ENCODE peak calls at places on chromosomes 5 and 9, in nine cellular contexts. One of them, this sample, is unnamed.

GRCh38 chr5:958701-959571 is 49.7 kb upstream of the NKD2 start:
- DNase-seq in stimulated activated CD4-positive, alpha-beta T cell treated with anti-CD3 and anti-CD28 coated beads, Interleukin-15, amount 100 ng/mL, for 1 hour: no peak
- DNase-seq in T-helper 2 cell: no peak
- DNase-seq in GM13977: peak
- DNase-seq in K562: peak
- DNase-seq in DMS 273 treated with DMSO at 0.1 percent for 48 hours: peak
- DNase-seq in activated CD4-positive, alpha-beta T cell treated with anti-CD3 and anti-CD28 coated beads, Interleukin-2, amount 50 U/mL, for 48 hours: no peak
- DNase-seq in HT-29: peak
- DNase-seq in AG08396: peak
- DNase-seq in this sample: peak

GRCh38 chr9:4050686-4051315 is 249.1 kb downstream of the GLIS3 start:
- DNase-seq in HT-29: no peak
- DNase-seq in activated CD4-positive, alpha-beta T cell treated with anti-CD3 and anti-CD28 coated beads, Interleukin-2, amount 50 U/mL, for 48 hours: no peak
- DNase-seq in DMS 273 treated with DMSO at 0.1 percent for 48 hours: no peak
- DNase-seq in T-helper 2 cell: no peak
- DNase-seq in stimulated activated CD4-positive, alpha-beta T cell treated with anti-CD3 and anti-CD28 coated beads, Interleukin-15, amount 100 ng/mL, for 1 hour: no peak
- DNase-seq in AG08396: no peak
- DNase-seq in GM13977: no peak
- DNase-seq in K562: no peak
- DNase-seq in this sample: no peak

GRCh38 chr5:100872409-100873190 is 30.5 kb downstream of the ST8SIA4 start:
- DNase-seq in DMS 273 treated with DMSO at 0.1 percent for 48 hours: no peak
- DNase-seq in T-helper 2 cell: peak
- DNase-seq in stimulated activated CD4-positive, alpha-beta T cell treated with anti-CD3 and anti-CD28 coated beads, Interleukin-15, amount 100 ng/mL, for 1 hour: no peak
- DNase-seq in activated CD4-positive, alpha-beta T cell treated with anti-CD3 and anti-CD28 coated beads, Interleukin-2, amount 50 U/mL, for 48 hours: no peak
- DNase-seq in HT-29: no peak
- DNase-seq in AG08396: no peak
- DNase-seq in GM13977: no peak
- DNase-seq in K562: no peak
- DNase-seq in this sample: no peak

GRCh38 chr9:18390393-18390792 is 83.6 kb upstream of the ADAMTSL1 start:
- DNase-seq in stimulated activated CD4-positive, alpha-beta T cell treated with anti-CD3 and anti-CD28 coated beads, Interleukin-15, amount 100 ng/mL, for 1 hour: no peak
- DNase-seq in K562: no peak
- DNase-seq in T-helper 2 cell: no peak
- DNase-seq in AG08396: peak
- DNase-seq in HT-29: no peak
- DNase-seq in DMS 273 treated with DMSO at 0.1 percent for 48 hours: no peak
- DNase-seq in GM13977: no peak
- DNase-seq in activated CD4-positive, alpha-beta T cell treated with anti-CD3 and anti-CD28 coated beads, Interleukin-2, amount 50 U/mL, for 48 hours: no peak
- DNase-seq in this sample: no peak

GRCh38 chr5:170617519-170618218 is 113.8 kb downstream of the KCNIP1 start:
- DNase-seq in T-helper 2 cell: no peak
- DNase-seq in K562: no peak
- DNase-seq in stimulated activated CD4-positive, alpha-beta T cell treated with anti-CD3 and anti-CD28 coated beads, Interleukin-15, amount 100 ng/mL, for 1 hour: no peak
- DNase-seq in GM13977: no peak
- DNase-seq in DMS 273 treated with DMSO at 0.1 percent for 48 hours: no peak
- DNase-seq in HT-29: no peak
- DNase-seq in AG08396: no peak
- DNase-seq in activated CD4-positive, alpha-beta T cell treated with anti-CD3 and anti-CD28 coated beads, Interleukin-2, amount 50 U/mL, for 48 hours: no peak
- DNase-seq in this sample: no peak

GRCh38 chr5:132688536-132689409 is 15.0 kb downstream of the IL4 start:
- DNase-seq in AG08396: no peak
- DNase-seq in T-helper 2 cell: peak
- DNase-seq in DMS 273 treated with DMSO at 0.1 percent for 48 hours: no peak
- DNase-seq in stimulated activated CD4-positive, alpha-beta T cell treated with anti-CD3 and anti-CD28 coated beads, Interleukin-15, amount 100 ng/mL, for 1 hour: no peak
- DNase-seq in HT-29: no peak
- DNase-seq in activated CD4-positive, alpha-beta T cell treated with anti-CD3 and anti-CD28 coated beads, Interleukin-2, amount 50 U/mL, for 48 hours: no peak
- DNase-seq in GM13977: no peak
- DNase-seq in K562: no peak
- DNase-seq in this sample: no peak

GRCh38 chr9:133334161-133334560 is 1.8 kb downstream of the SURF6 start:
- DNase-seq in stimulated activated CD4-positive, alpha-beta T cell treated with anti-CD3 and anti-CD28 coated beads, Interleukin-15, amount 100 ng/mL, for 1 hour: no peak
- DNase-seq in DMS 273 treated with DMSO at 0.1 percent for 48 hours: no peak
- DNase-seq in GM13977: no peak
- DNase-seq in activated CD4-positive, alpha-beta T cell treated with anti-CD3 and anti-CD28 coated beads, Interleukin-2, amount 50 U/mL, for 48 hours: no peak
- DNase-seq in K562: no peak
- DNase-seq in T-helper 2 cell: no peak
- DNase-seq in AG08396: no peak
- DNase-seq in HT-29: no peak
- DNase-seq in this sample: no peak

GRCh38 chr9:108270041-108270440 is 585.7 kb downstream of the ACTL7B start:
- DNase-seq in stimulated activated CD4-positive, alpha-beta T cell treated with anti-CD3 and anti-CD28 coated beads, Interleukin-15, amount 100 ng/mL, for 1 hour: no peak
- DNase-seq in GM13977: no peak
- DNase-seq in DMS 273 treated with DMSO at 0.1 percent for 48 hours: no peak
- DNase-seq in HT-29: peak
- DNase-seq in K562: peak
- DNase-seq in activated CD4-positive, alpha-beta T cell treated with anti-CD3 and anti-CD28 coated beads, Interleukin-2, amount 50 U/mL, for 48 hours: no peak
- DNase-seq in AG08396: no peak
- DNase-seq in T-helper 2 cell: no peak
- DNase-seq in this sample: no peak

GRCh38 chr5:124176692-124177091 is 569.7 kb downstream of the ZNF608 start:
- DNase-seq in stimulated activated CD4-positive, alpha-beta T cell treated with anti-CD3 and anti-CD28 coated beads, Interleukin-15, amount 100 ng/mL, for 1 hour: no peak
- DNase-seq in K562: no peak
- DNase-seq in AG08396: no peak
- DNase-seq in T-helper 2 cell: no peak
- DNase-seq in HT-29: peak
- DNase-seq in DMS 273 treated with DMSO at 0.1 percent for 48 hours: no peak
- DNase-seq in GM13977: no peak
- DNase-seq in activated CD4-positive, alpha-beta T cell treated with anti-CD3 and anti-CD28 coated beads, Interleukin-2, amount 50 U/mL, for 48 hours: no peak
- DNase-seq in this sample: no peak

GRCh38 chr9:134442087-134442470 is 115.8 kb downstream of the RXRA start:
- DNase-seq in stimulated activated CD4-positive, alpha-beta T cell treated with anti-CD3 and anti-CD28 coated beads, Interleukin-15, amount 100 ng/mL, for 1 hour: no peak
- DNase-seq in GM13977: no peak
- DNase-seq in activated CD4-positive, alpha-beta T cell treated with anti-CD3 and anti-CD28 coated beads, Interleukin-2, amount 50 U/mL, for 48 hours: no peak
- DNase-seq in K562: no peak
- DNase-seq in AG08396: no peak
- DNase-seq in DMS 273 treated with DMSO at 0.1 percent for 48 hours: no peak
- DNase-seq in T-helper 2 cell: no peak
- DNase-seq in HT-29: peak
- DNase-seq in this sample: no peak

GRCh38 chr9:130053504-130054427 is at the start of gene GPR107:
- DNase-seq in activated CD4-positive, alpha-beta T cell treated with anti-CD3 and anti-CD28 coated beads, Interleukin-2, amount 50 U/mL, for 48 hours: peak
- DNase-seq in stimulated activated CD4-positive, alpha-beta T cell treated with anti-CD3 and anti-CD28 coated beads, Interleukin-15, amount 100 ng/mL, for 1 hour: peak
- DNase-seq in AG08396: peak
- DNase-seq in DMS 273 treated with DMSO at 0.1 percent for 48 hours: no peak
- DNase-seq in GM13977: peak
- DNase-seq in T-helper 2 cell: peak
- DNase-seq in HT-29: peak
- DNase-seq in K562: peak
- DNase-seq in this sample: peak

GRCh38 chr5:50922942-50923767 is 256.7 kb downstream of the PARP8 start:
- DNase-seq in HT-29: no peak
- DNase-seq in activated CD4-positive, alpha-beta T cell treated with anti-CD3 and anti-CD28 coated beads, Interleukin-2, amount 50 U/mL, for 48 hours: no peak
- DNase-seq in AG08396: no peak
- DNase-seq in stimulated activated CD4-positive, alpha-beta T cell treated with anti-CD3 and anti-CD28 coated beads, Interleukin-15, amount 100 ng/mL, for 1 hour: no peak
- DNase-seq in DMS 273 treated with DMSO at 0.1 percent for 48 hours: no peak
- DNase-seq in K562: no peak
- DNase-seq in T-helper 2 cell: no peak
- DNase-seq in GM13977: no peak
- DNase-seq in this sample: no peak

GRCh38 chr9:113137196-113138168 is 13.3 kb upstream of the SLC31A2 start:
- DNase-seq in stimulated activated CD4-positive, alpha-beta T cell treated with anti-CD3 and anti-CD28 coated beads, Interleukin-15, amount 100 ng/mL, for 1 hour: no peak
- DNase-seq in T-helper 2 cell: no peak
- DNase-seq in AG08396: no peak
- DNase-seq in DMS 273 treated with DMSO at 0.1 percent for 48 hours: no peak
- DNase-seq in K562: no peak
- DNase-seq in HT-29: no peak
- DNase-seq in activated CD4-positive, alpha-beta T cell treated with anti-CD3 and anti-CD28 coated beads, Interleukin-2, amount 50 U/mL, for 48 hours: no peak
- DNase-seq in GM13977: no peak
- DNase-seq in this sample: no peak

GRCh38 chr5:14487896-14488570 is 93.6 kb upstream of the OTULINL start:
- DNase-seq in HT-29: no peak
- DNase-seq in AG08396: no peak
- DNase-seq in stimulated activated CD4-positive, alpha-beta T cell treated with anti-CD3 and anti-CD28 coated beads, Interleukin-15, amount 100 ng/mL, for 1 hour: no peak
- DNase-seq in DMS 273 treated with DMSO at 0.1 percent for 48 hours: no peak
- DNase-seq in T-helper 2 cell: no peak
- DNase-seq in GM13977: no peak
- DNase-seq in activated CD4-positive, alpha-beta T cell treated with anti-CD3 and anti-CD28 coated beads, Interleukin-2, amount 50 U/mL, for 48 hours: no peak
- DNase-seq in K562: no peak
- DNase-seq in this sample: no peak

GRCh38 chr9:127020036-127020435 is 102.4 kb downstream of the ANGPTL2 start:
- DNase-seq in stimulated activated CD4-positive, alpha-beta T cell treated with anti-CD3 and anti-CD28 coated beads, Interleukin-15, amount 100 ng/mL, for 1 hour: no peak
- DNase-seq in DMS 273 treated with DMSO at 0.1 percent for 48 hours: no peak
- DNase-seq in HT-29: no peak
- DNase-seq in K562: no peak
- DNase-seq in GM13977: no peak
- DNase-seq in activated CD4-positive, alpha-beta T cell treated with anti-CD3 and anti-CD28 coated beads, Interleukin-2, amount 50 U/mL, for 48 hours: no peak
- DNase-seq in AG08396: no peak
- DNase-seq in T-helper 2 cell: no peak
- DNase-seq in this sample: no peak

GRCh38 chr9:125655691-125656410 is 51.2 kb downstream of the MAPKAP1 start:
- DNase-seq in T-helper 2 cell: no peak
- DNase-seq in activated CD4-positive, alpha-beta T cell treated with anti-CD3 and anti-CD28 coated beads, Interleukin-2, amount 50 U/mL, for 48 hours: no peak
- DNase-seq in AG08396: peak
- DNase-seq in stimulated activated CD4-positive, alpha-beta T cell treated with anti-CD3 and anti-CD28 coated beads, Interleukin-15, amount 100 ng/mL, for 1 hour: no peak
- DNase-seq in K562: no peak
- DNase-seq in GM13977: no peak
- DNase-seq in HT-29: no peak
- DNase-seq in DMS 273 treated with DMSO at 0.1 percent for 48 hours: no peak
- DNase-seq in this sample: no peak

GRCh38 chr5:124675921-124676846 is 70.3 kb downstream of the ZNF608 start:
- DNase-seq in AG08396: no peak
- DNase-seq in activated CD4-positive, alpha-beta T cell treated with anti-CD3 and anti-CD28 coated beads, Interleukin-2, amount 50 U/mL, for 48 hours: no peak
- DNase-seq in DMS 273 treated with DMSO at 0.1 percent for 48 hours: peak
- DNase-seq in stimulated activated CD4-positive, alpha-beta T cell treated with anti-CD3 and anti-CD28 coated beads, Interleukin-15, amount 100 ng/mL, for 1 hour: no peak
- DNase-seq in HT-29: peak
- DNase-seq in T-helper 2 cell: no peak
- DNase-seq in K562: no peak
- DNase-seq in GM13977: no peak
- DNase-seq in this sample: no peak

GRCh38 chr9:16121593-16121992 is 568.8 kb downstream of the CCDC171 start:
- DNase-seq in GM13977: no peak
- DNase-seq in stimulated activated CD4-positive, alpha-beta T cell treated with anti-CD3 and anti-CD28 coated beads, Interleukin-15, amount 100 ng/mL, for 1 hour: no peak
- DNase-seq in HT-29: no peak
- DNase-seq in K562: no peak
- DNase-seq in T-helper 2 cell: no peak
- DNase-seq in DMS 273 treated with DMSO at 0.1 percent for 48 hours: no peak
- DNase-seq in AG08396: no peak
- DNase-seq in activated CD4-positive, alpha-beta T cell treated with anti-CD3 and anti-CD28 coated beads, Interleukin-2, amount 50 U/mL, for 48 hours: no peak
- DNase-seq in this sample: no peak

GRCh38 chr9:3863114-3863528 is 337.3 kb upstream of the RFX3 start:
- DNase-seq in HT-29: peak
- DNase-seq in DMS 273 treated with DMSO at 0.1 percent for 48 hours: no peak
- DNase-seq in GM13977: no peak
- DNase-seq in K562: no peak
- DNase-seq in activated CD4-positive, alpha-beta T cell treated with anti-CD3 and anti-CD28 coated beads, Interleukin-2, amount 50 U/mL, for 48 hours: no peak
- DNase-seq in stimulated activated CD4-positive, alpha-beta T cell treated with anti-CD3 and anti-CD28 coated beads, Interleukin-15, amount 100 ng/mL, for 1 hour: no peak
- DNase-seq in AG08396: peak
- DNase-seq in T-helper 2 cell: peak
- DNase-seq in this sample: no peak

GRCh38 chr5:39400711-39401385 is 23.9 kb downstream of the DAB2 start:
- DNase-seq in K562: no peak
- DNase-seq in T-helper 2 cell: no peak
- DNase-seq in HT-29: no peak
- DNase-seq in activated CD4-positive, alpha-beta T cell treated with anti-CD3 and anti-CD28 coated beads, Interleukin-2, amount 50 U/mL, for 48 hours: no peak
- DNase-seq in stimulated activated CD4-positive, alpha-beta T cell treated with anti-CD3 and anti-CD28 coated beads, Interleukin-15, amount 100 ng/mL, for 1 hour: no peak
- DNase-seq in AG08396: no peak
- DNase-seq in GM13977: no peak
- DNase-seq in DMS 273 treated with DMSO at 0.1 percent for 48 hours: no peak
- DNase-seq in this sample: no peak

GRCh38 chr5:172866802-172867748 is 33.0 kb downstream of the ERGIC1 start:
- DNase-seq in K562: no peak
- DNase-seq in AG08396: no peak
- DNase-seq in activated CD4-positive, alpha-beta T cell treated with anti-CD3 and anti-CD28 coated beads, Interleukin-2, amount 50 U/mL, for 48 hours: no peak
- DNase-seq in GM13977: no peak
- DNase-seq in DMS 273 treated with DMSO at 0.1 percent for 48 hours: no peak
- DNase-seq in T-helper 2 cell: no peak
- DNase-seq in HT-29: no peak
- DNase-seq in stimulated activated CD4-positive, alpha-beta T cell treated with anti-CD3 and anti-CD28 coated beads, Interleukin-15, amount 100 ng/mL, for 1 hour: no peak
- DNase-seq in this sample: no peak

GRCh38 chr5:61563401-61563800 is 231.3 kb downstream of the ZSWIM6 start:
- DNase-seq in HT-29: no peak
- DNase-seq in AG08396: no peak
- DNase-seq in stimulated activated CD4-positive, alpha-beta T cell treated with anti-CD3 and anti-CD28 coated beads, Interleukin-15, amount 100 ng/mL, for 1 hour: no peak
- DNase-seq in K562: no peak
- DNase-seq in T-helper 2 cell: no peak
- DNase-seq in GM13977: no peak
- DNase-seq in DMS 273 treated with DMSO at 0.1 percent for 48 hours: peak
- DNase-seq in activated CD4-positive, alpha-beta T cell treated with anti-CD3 and anti-CD28 coated beads, Interleukin-2, amount 50 U/mL, for 48 hours: no peak
- DNase-seq in this sample: no peak